ENCODE peak calls at places on chromosomes 11 and 22, in six cellular contexts. B is GM10248, K is transverse colon, P is spleen, T is GM23338, O is AG10803. R is an unnamed sample.

GRCh38 chr11:15412054-15412453 is 297.3 kb downstream of the INSC start:
- DNase-seq in T (no peak), P (no peak), O (no peak), K (no peak), B (no peak), R (no peak)

GRCh38 chr11:90241414-90241813 is 18.6 kb upstream of the CHORDC1 start:
- DNase-seq in B (no peak), O (no peak), P (no peak), T (no peak), K (no peak), R (no peak)

GRCh38 chr11:64913171-64913727 is 3.8 kb downstream of the ATG2A start:
- DNase-seq in T (no peak), K (no peak), P (peak; percentile 67), B (no peak), O (no peak), R (no peak)

GRCh38 chr22:22460635-22461034 is 47.9 kb downstream of the ZNF280B start:
- DNase-seq in P (no peak), O (no peak), K (no peak), B (no peak), T (peak; percentile 47), R (no peak)

GRCh38 chr11:44927174-44927661 is 23.5 kb downstream of the TP53I11 start:
- DNase-seq in O (peak; percentile 60), P (peak; percentile 90), K (peak; percentile 74), B (peak; percentile 73), T (peak; percentile 96), R (peak; percentile 40)

GRCh38 chr11:2133481-2134021 is 5.6 kb downstream of the IGF2 start:
- DNase-seq in T (no peak), P (no peak), O (no peak), B (no peak), K (no peak), R (no peak)

GRCh38 chr11:66371627-66372415 is at the start of gene SLC29A2:
- DNase-seq in B (peak; percentile 92), P (peak; percentile 92), O (no peak), T (peak; percentile 98), K (peak; percentile 88), R (no peak)

GRCh38 chr22:19679476-19680099 is 34.7 kb upstream of the SEPTIN5 start:
- DNase-seq in K (peak; percentile 27), T (peak; percentile 78), P (peak; percentile 90), B (no peak), O (peak; percentile 11), R (no peak)

GRCh38 chr22:45336971-45337431 is 27.3 kb downstream of the FAM118A start:
- DNase-seq in B (no peak), T (no peak), P (peak; percentile 83), K (peak; percentile 42), O (peak; percentile 38), R (no peak)

GRCh38 chr11:134663506-134664313 is 251.7 kb upstream of the B3GAT1 start:
- DNase-seq in K (no peak), O (no peak), B (no peak), T (no peak), P (no peak), R (no peak)

GRCh38 chr11:112558691-112559090 is 298.0 kb upstream of the PLET1 start:
- DNase-seq in B (no peak), T (no peak), K (no peak), O (peak; percentile 17), P (no peak), R (no peak)

GRCh38 chr22:20565761-20566160 is 58.4 kb downstream of the MED15 start:
- DNase-seq in T (no peak), O (no peak), K (no peak), B (no peak), P (peak; percentile 45), R (no peak)

GRCh38 chr22:30422481-30423295 is 2.9 kb upstream of the MTFP1 start:
- DNase-seq in O (peak; percentile 89), T (peak; percentile 76), K (peak; percentile 78), P (no peak), B (no peak), R (peak; percentile 69)

GRCh38 chr22:30423959-30424380 is 1.6 kb upstream of the MTFP1 start:
- DNase-seq in B (peak; percentile 98), T (peak; percentile 100), O (peak; percentile 100), K (peak; percentile 99), P (peak; percentile 99), R (peak; percentile 99)

GRCh38 chr22:30424471-30425326 is 869 bp upstream of the MTFP1 start:
- DNase-seq in T (peak; percentile 48), B (no peak), P (no peak), K (peak; percentile 23), O (no peak), R (no peak)

GRCh38 chr22:30421695-30422480 is 3.7 kb upstream of the MTFP1 start:
- DNase-seq in K (no peak), B (no peak), O (no peak), P (no peak), T (no peak), R (no peak)

DNA sequence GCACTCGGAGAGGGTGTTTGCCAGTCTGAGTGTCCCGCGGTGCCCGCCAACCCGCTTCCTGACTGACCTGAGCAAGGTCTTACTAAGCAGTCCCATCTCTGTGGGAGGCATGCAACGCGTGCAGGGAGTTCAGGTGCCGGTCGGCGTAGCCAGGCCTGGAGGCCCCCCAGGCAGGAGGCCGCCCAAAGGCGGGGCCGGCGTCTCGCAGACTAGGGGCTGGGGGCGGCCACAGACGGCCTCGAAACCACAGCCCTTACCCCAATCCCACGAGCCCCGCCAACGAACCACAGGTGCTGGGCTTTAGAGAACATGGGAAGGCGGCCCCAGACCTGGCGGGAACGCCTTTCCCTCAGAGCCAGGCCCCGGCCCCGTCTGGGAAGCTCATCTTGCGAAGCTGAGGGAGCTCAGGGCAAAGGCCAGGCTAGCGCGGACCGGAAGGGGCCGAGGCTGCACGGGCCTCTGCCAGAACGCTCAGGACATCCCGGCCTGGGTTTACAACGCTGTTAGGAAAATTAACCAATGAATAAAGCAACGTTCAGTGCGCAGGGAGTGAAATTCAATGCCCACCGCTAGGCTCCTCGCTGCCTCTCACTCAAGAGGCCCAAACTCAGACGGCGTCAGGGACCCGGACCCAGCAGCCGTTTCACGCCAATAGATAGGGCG is 2.1 kb upstream of the MTFP1 start:
- DNase-seq in P (peak; percentile 93), K (peak; percentile 56), O (no peak), T (peak; percentile 87), B (no peak), R (no peak)
- TF ChIP-seq CTCF in P (no peak), K (no peak), O (no peak), T (no peak), B (no peak), R (no peak)

GRCh38 chr11:116605543-116605942 is 167.2 kb downstream of the BUD13 start:
- DNase-seq in O (no peak), T (peak; percentile 95), P (no peak), B (peak; percentile 51), K (peak; percentile 19), R (no peak)
- TF ChIP-seq CTCF in O (peak; percentile 31), T (peak; percentile 87), P (no peak), B (peak; percentile 45), K (peak; percentile 16), R (no peak)

GRCh38 chr11:34890812-34891211 is 25.4 kb downstream of the APIP start:
- DNase-seq in B (peak; percentile 21), T (peak; percentile 53), O (peak; percentile 46), P (no peak), K (no peak), R (no peak)
- TF ChIP-seq CTCF in B (peak; percentile 39), T (peak; percentile 30), O (peak; percentile 58), P (no peak), K (peak; percentile 42), R (peak; percentile 43)

GRCh38 chr11:35617316-35617686 is 959 bp upstream of the FJX1 start:
- DNase-seq in T (no peak), P (no peak), B (no peak), O (no peak), K (no peak), R (no peak)
- TF ChIP-seq CTCF in T (no peak), P (no peak), B (no peak), O (no peak), K (no peak), R (no peak)

DNA sequence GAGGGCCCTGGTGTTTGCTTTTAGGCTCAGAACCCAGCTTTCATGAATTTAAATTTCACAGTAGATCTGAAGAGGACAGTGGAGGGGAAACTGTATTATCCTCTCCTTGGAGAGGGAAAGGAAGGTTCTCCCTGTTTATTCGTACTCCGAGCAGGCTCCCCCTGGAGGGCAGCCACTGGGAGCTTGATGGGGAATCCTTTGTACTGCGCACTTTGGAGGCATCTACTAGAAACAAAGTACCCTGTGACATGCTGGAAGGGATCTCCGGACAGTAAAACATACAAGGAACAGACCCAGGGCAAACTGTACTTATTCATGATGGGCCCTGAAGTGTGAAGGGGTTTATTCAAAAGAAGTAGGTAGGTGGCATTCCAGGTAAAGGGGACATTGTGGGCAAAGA is 27.2 kb downstream of the NAV2 start:
- DNase-seq in T (peak; percentile 66), P (no peak), B (no peak), K (peak; percentile 22), O (peak; percentile 26), R (no peak)
- TF ChIP-seq CTCF in T (peak; percentile 66), P (no peak), B (no peak), K (no peak), O (peak; percentile 54), R (peak; percentile 35)

R was measured in AG09319.